ENCODE peak calls at places on chromosomes 3 and 15, in six cellular contexts. B is IMR-90, G is right lobe of liver, O is HepG2, P is tibial nerve, C is adrenal gland. V is an unnamed sample.

GRCh38 chr3:160950542-160950941 is 154.6 kb downstream of the B3GALNT1 start:
- DNase-seq in O (no peak), P (no peak), G (no peak), C (no peak), B (no peak), V (no peak)

GRCh38 chr15:57640935-57641682 is 49.4 kb downstream of the MYZAP start:
- DNase-seq in B (peak), O (peak), P (no peak), G (no peak), C (peak), V (peak)

GRCh38 chr3:100402150-100402706 is 889 bp downstream of the LNP1 start:
- DNase-seq in O (no peak), P (no peak), C (no peak), G (no peak), B (peak), V (no peak)

GRCh38 chr15:93217343-93217742 is 128.3 kb upstream of the RGMA start:
- DNase-seq in G (no peak), B (no peak), P (no peak), O (no peak), C (no peak), V (no peak)

GRCh38 chr3:13269711-13270378 is 150.3 kb downstream of the NUP210 start:
- DNase-seq in C (no peak), B (no peak), P (no peak), O (no peak), G (peak), V (no peak)

GRCh38 chr3:139534992-139535879 is 4.3 kb downstream of the RBP1 start:
- DNase-seq in C (peak), P (peak), B (peak), O (peak), G (peak), V (peak)

GRCh38 chr15:50244959-50245624 is 20.4 kb downstream of the HDC start:
- DNase-seq in P (no peak), B (no peak), G (peak), C (no peak), O (no peak), V (no peak)

GRCh38 chr3:112090899-112091586 is 4.9 kb downstream of the C3orf52 start:
- DNase-seq in G (no peak), C (no peak), O (no peak), P (no peak), B (no peak), V (no peak)

GRCh38 chr3:182135056-182135455 is 423.3 kb downstream of the SOX2 start:
- DNase-seq in O (no peak), G (no peak), C (no peak), P (no peak), B (no peak), V (no peak)

GRCh38 chr3:32411442-32411841 is 19.8 kb downstream of the CMTM7 start:
- DNase-seq in P (no peak), G (no peak), C (no peak), O (no peak), B (no peak), V (no peak)

GRCh38 chr3:32410367-32411246 is 19.0 kb downstream of the CMTM7 start:
- DNase-seq in P (no peak), G (no peak), O (no peak), C (no peak), B (no peak), V (peak)

GRCh38 chr3:32414527-32415202 is 23.0 kb downstream of the CMTM7 start:
- DNase-seq in O (no peak), C (peak), B (peak), P (no peak), G (no peak), V (no peak)

GRCh38 chr3:32412887-32413286 is 21.2 kb downstream of the CMTM7 start:
- DNase-seq in B (no peak), C (no peak), P (no peak), G (no peak), O (no peak), V (no peak)

GRCh38 chr3:32413845-32414526 is 22.3 kb downstream of the CMTM7 start:
- DNase-seq in B (no peak), C (no peak), O (no peak), P (no peak), G (no peak), V (no peak)
- TF ChIP-seq POLR2A in B (no peak), C (no peak), O (no peak), P (no peak), G (no peak), V (no peak)

GRCh38 chr3:193665370-193665989 is 72.5 kb downstream of the OPA1 start:
- DNase-seq in C (no peak), B (peak), P (no peak), G (no peak), O (peak), V (no peak)
- TF ChIP-seq CTCF in C (peak), B (peak), P (peak), G (peak), O (peak), V (peak)

DNA sequence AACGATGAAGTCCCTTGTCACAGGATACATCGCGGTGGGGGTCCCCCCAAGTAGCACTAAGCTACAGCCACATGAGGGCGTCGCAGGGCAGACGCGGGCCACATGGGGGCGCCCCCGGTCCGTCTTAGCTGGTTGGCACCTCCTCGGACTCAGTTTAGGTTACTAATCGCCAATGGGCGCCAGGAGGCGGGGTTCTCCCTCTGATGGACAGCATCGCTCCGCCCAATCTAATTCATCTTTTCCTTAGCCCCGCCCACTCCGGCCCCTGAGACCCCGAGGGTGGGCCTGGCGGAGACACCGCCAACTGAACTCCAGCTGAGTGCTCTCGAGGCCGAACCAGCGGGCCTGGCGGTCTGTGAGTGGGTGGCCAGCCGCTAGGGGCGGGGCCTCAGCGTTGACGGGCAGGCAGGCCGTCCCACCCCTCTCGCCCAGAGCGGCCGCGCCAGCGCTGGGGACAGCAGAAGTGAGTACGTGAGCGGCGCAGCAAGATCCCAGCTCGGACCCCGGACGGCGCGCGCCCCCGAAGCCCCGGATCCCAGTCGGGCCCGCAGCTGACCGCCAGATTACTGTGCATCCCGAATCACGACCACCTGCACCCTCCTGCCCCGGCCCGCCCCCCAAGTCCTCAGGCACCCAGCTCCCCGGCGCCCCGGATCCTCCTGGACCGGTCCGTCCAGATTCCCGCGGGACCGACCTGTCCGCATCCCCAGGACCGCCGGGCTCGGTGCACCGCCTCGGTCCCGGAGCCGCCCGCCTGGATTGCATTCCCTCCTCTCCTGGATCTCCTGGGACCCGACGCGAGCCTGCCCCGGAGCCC is at the start of gene EPHB3:
- DNase-seq in G (peak), B (peak), P (peak), O (peak), C (peak), V (peak)
- TF ChIP-seq POLR2A in G (peak), B (peak), P (peak), O (no peak), C (peak), V (peak)

GRCh38 chr15:40357723-40358491 is at the start of gene DISP2:
- DNase-seq in B (peak), P (peak), C (peak), O (peak), G (peak), V (peak)

GRCh38 chr15:40360015-40360414 is 2.0 kb downstream of the DISP2 start:
- DNase-seq in B (no peak), G (no peak), C (no peak), O (no peak), P (no peak), V (no peak)

GRCh38 chr15:40357246-40357645 is 773 bp upstream of the DISP2 start:
- DNase-seq in B (no peak), C (no peak), P (no peak), G (no peak), O (no peak), V (no peak)

GRCh38 chr15:40355976-40356585 is 1.9 kb upstream of the DISP2 start:
- DNase-seq in B (no peak), C (no peak), P (no peak), G (no peak), O (no peak), V (no peak)

DNA sequence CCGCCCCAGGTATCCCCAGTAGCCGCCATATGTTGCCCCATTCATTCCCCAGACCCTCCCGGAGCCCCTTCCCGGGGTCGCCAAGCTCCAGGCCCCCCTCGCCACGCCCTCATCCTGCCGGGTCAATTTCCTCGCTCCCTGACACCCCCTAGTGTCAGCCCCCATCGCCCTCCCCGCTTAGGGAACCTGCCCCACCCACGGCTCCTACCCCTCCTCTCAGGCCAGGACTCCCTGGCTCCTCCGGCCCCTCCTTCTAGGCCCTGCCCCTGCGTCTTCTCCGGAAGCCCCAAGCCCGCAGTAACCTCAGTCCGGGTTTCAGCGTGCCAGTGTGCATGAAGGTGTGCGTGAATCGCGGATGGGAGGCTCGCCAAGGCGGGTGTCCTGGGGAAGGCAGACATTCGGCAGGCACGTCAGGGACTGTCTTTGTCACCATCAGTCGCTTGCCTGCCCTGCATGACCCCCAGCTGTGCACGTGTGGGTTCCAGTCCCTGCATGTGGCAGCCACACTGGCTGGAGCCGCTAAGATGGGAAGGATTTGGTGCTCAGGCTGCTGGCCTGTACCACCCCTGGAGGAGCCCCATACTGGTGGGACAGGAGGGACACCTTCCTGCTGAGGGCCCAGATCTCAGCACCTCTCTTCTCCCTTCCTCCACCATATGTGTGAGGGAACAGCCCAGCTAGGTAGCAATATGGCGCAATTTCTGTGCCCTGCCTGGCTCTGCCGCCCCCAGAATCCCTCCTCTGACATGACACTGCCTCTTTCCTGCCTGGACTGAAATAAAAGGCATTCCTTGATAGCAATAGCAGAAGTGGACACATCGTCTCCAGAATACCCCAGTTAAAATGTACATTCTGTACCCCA is 704 bp downstream of the DISP2 start:
- DNase-seq in B (no peak), O (no peak), P (no peak), C (no peak), G (no peak), V (no peak)
- TF ChIP-seq CTCF in B (peak), O (peak), P (no peak), C (no peak), G (peak), V (no peak)

GRCh38 chr3:184017672-184018423 is at the start of gene ABCC5:
- DNase-seq in P (peak), G (peak), C (peak), B (peak), O (peak), V (peak)
- TF ChIP-seq POLR2A in P (peak), G (peak), C (no peak), B (peak), O (peak), V (peak)

GRCh38 chr15:63121382-63122001 is at the start of gene LACTB:
- DNase-seq in G (peak), C (peak), P (peak), O (peak), B (peak), V (peak)

GRCh38 chr15:63118854-63119253 is 2.8 kb upstream of the LACTB start:
- DNase-seq in G (no peak), B (no peak), P (no peak), O (peak), C (no peak), V (no peak)

GRCh38 chr15:63126726-63127125 is 5.1 kb downstream of the LACTB start:
- DNase-seq in B (no peak), G (no peak), P (no peak), O (no peak), C (no peak), V (no peak)

GRCh38 chr15:63124506-63124905 is 2.8 kb downstream of the LACTB start:
- DNase-seq in O (no peak), G (no peak), B (no peak), P (no peak), C (no peak), V (no peak)

GRCh38 chr15:63122002-63122893 is 587 bp downstream of the LACTB start:
- DNase-seq in B (peak), P (peak), C (peak), O (peak), G (peak), V (peak)
- TF ChIP-seq CTCF in B (no peak), P (peak), C (no peak), O (peak), G (peak), V (peak)